ENCODE peak calls at places on chromosomes 16 and 17, in eight cellular contexts. L, Q, M, J, T, C, R and H are unnamed samples.

GRCh38 chr17:55152236-55152635 is 112.5 kb upstream of the HLF start:
- DNase-seq in M (no peak), T (no peak), R (no peak), L (no peak), C (no peak), Q (no peak), J (no peak), H (no peak)

GRCh38 chr17:8563024-8563776 is 67.3 kb downstream of the MYH10 start:
- DNase-seq in J (no peak), C (no peak), T (peak), M (no peak), Q (no peak), L (no peak), R (no peak), H (no peak)

GRCh38 chr16:50315346-50315997 is 49.1 kb downstream of the ADCY7 start:
- DNase-seq in L (no peak), T (no peak), C (peak), M (no peak), J (no peak), Q (no peak), R (no peak), H (no peak)

GRCh38 chr17:50593321-50593720 is 32.8 kb downstream of the CACNA1G start:
- DNase-seq in M (peak), L (no peak), C (no peak), Q (no peak), T (peak), R (no peak), J (no peak), H (no peak)

GRCh38 chr17:40516581-40517285 is 15.3 kb upstream of the TNS4 start:
- DNase-seq in J (peak), Q (peak), T (no peak), M (no peak), L (peak), C (peak), R (no peak), H (no peak)

GRCh38 chr17:31313982-31314787 is at the start of gene EVI2B:
- DNase-seq in M (no peak), L (peak), T (no peak), C (no peak), Q (peak), J (no peak), R (no peak), H (peak)

GRCh38 chr17:19647697-19648474 is 665 bp upstream of the ALDH3A2 start:
- DNase-seq in R (peak), L (peak), Q (peak), T (peak), C (peak), M (peak), J (peak), H (peak)

GRCh38 chr17:57370051-57370581 is 113.8 kb downstream of the MSI2 start:
- DNase-seq in J (peak), Q (no peak), R (no peak), T (peak), M (no peak), C (no peak), L (peak), H (no peak)

GRCh38 chr17:7883781-7884386 is 4.7 kb upstream of the CHD3 start:
- DNase-seq in J (peak), R (no peak), Q (peak), C (no peak), L (peak), T (no peak), M (no peak), H (no peak)

GRCh38 chr17:19357351-19358140 is 5.0 kb downstream of the B9D1 start:
- DNase-seq in J (no peak), M (no peak), L (no peak), T (no peak), R (no peak), Q (no peak), C (peak), H (no peak)

GRCh38 chr16:13076878-13077277 is 175.5 kb downstream of the SHISA9 start:
- DNase-seq in T (no peak), M (no peak), Q (no peak), J (no peak), R (no peak), L (no peak), C (no peak), H (no peak)

GRCh38 chr17:73226556-73227172 is 33.8 kb downstream of the COG1 start:
- DNase-seq in L (no peak), Q (no peak), J (no peak), T (no peak), M (no peak), R (no peak), C (no peak), H (no peak)

GRCh38 chr17:16085066-16085699 is 85.6 kb downstream of the TTC19 start:
- DNase-seq in M (no peak), L (no peak), Q (no peak), C (no peak), T (no peak), R (no peak), J (no peak), H (no peak)

GRCh38 chr16:82470506-82471196 is 156.1 kb upstream of the CDH13 start:
- DNase-seq in M (no peak), L (no peak), J (no peak), C (no peak), T (peak), R (no peak), Q (no peak), H (peak)

GRCh38 chr17:50865060-50865867 is 890 bp downstream of the TOB1 start:
- DNase-seq in Q (peak), L (peak), R (no peak), J (no peak), C (peak), T (peak), M (peak), H (peak)

GRCh38 chr17:2055494-2056220 is 754 bp downstream of the HIC1 start:
- DNase-seq in C (peak), T (no peak), R (no peak), M (no peak), Q (peak), J (no peak), L (no peak), H (no peak)

GRCh38 chr17:48642059-48642842 is 16.1 kb upstream of the HOXB9 start:
- DNase-seq in J (peak), C (peak), T (peak), L (no peak), R (no peak), M (no peak), Q (no peak), H (no peak)

GRCh38 chr16:72985148-72985882 is 62.6 kb downstream of the ZFHX3 start:
- DNase-seq in J (no peak), R (no peak), M (no peak), L (no peak), C (peak), Q (no peak), T (no peak), H (peak)

GRCh38 chr17:46851029-46851741 is at the start of gene WNT9B:
- DNase-seq in R (no peak), J (peak), Q (no peak), M (peak), T (peak), C (no peak), L (no peak), H (no peak)

GRCh38 chr16:83336630-83337029 is 471.1 kb upstream of the HSBP1 start:
- DNase-seq in L (no peak), M (no peak), R (no peak), C (no peak), Q (no peak), T (no peak), J (no peak), H (no peak)

GRCh38 chr16:56671706-56672105 is 2.1 kb downstream of the MT1H start:
- DNase-seq in L (no peak), M (no peak), C (no peak), T (no peak), J (no peak), R (no peak), Q (no peak), H (no peak)

GRCh38 chr16:70638814-70639792 is 7.3 kb upstream of the IL34 start:
- DNase-seq in R (no peak), M (no peak), L (no peak), C (peak), J (no peak), T (no peak), Q (no peak), H (peak)

GRCh38 chr17:74712756-74713155 is at the start of gene CD300LF:
- DNase-seq in C (no peak), R (no peak), L (no peak), J (no peak), Q (no peak), M (no peak), T (no peak), H (no peak)

GRCh38 chr17:76414334-76415295 is 30.2 kb downstream of the SPHK1 start:
- DNase-seq in C (peak), T (peak), R (peak), Q (no peak), M (no peak), J (no peak), L (no peak), H (no peak)

GRCh38 chr16:47503936-47504335 is 42.8 kb downstream of the PHKB start:
- DNase-seq in M (no peak), Q (no peak), J (no peak), L (no peak), C (no peak), T (no peak), R (no peak), H (no peak)

GRCh38 chr17:47615766-47616424 is 33.8 kb upstream of the KPNB1 start:
- DNase-seq in M (no peak), T (peak), Q (peak), R (no peak), C (no peak), L (peak), J (peak), H (peak)

GRCh38 chr17:80761421-80761871 is 216.8 kb downstream of the RPTOR start:
- DNase-seq in L (peak), M (no peak), J (peak), R (no peak), T (no peak), C (peak), Q (peak), H (peak)

GRCh38 chr16:27572711-27573110 is 22.8 kb downstream of the KATNIP start:
- DNase-seq in C (peak), R (no peak), T (no peak), Q (no peak), J (no peak), L (no peak), M (no peak), H (no peak)
- H3K27ac ChIP-seq in C (no peak), R (no peak), T (no peak), Q (no peak), J (no peak), L (no peak), M (no peak), H (peak)

DNA sequence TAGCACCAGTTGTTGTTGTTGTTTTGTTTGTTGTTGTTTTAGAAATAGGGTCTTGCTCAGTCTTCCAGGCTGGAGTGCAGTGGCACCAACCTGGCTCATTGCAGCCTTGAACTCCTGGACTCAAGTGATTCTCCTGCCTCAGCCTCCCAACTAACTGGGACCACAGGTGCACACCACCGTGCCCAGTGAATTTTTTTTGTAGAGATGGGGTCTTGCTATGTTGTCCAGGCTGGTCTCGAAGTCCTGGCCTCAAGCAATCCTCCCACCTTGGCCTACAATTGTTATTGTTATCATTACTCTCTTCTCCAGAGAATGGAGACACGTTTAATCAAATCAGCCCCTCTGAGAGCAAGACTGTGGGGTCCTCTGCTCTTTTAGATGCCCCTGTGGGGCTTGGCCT is 42.7 kb upstream of the EMP2 start:
- DNase-seq in T (no peak), L (no peak), C (no peak), M (no peak), J (no peak), Q (no peak), R (no peak), H (no peak)
- H3K4me3 ChIP-seq in T (no peak), L (no peak), C (no peak), M (no peak), J (no peak), Q (no peak), R (no peak), H (no peak)

DNA sequence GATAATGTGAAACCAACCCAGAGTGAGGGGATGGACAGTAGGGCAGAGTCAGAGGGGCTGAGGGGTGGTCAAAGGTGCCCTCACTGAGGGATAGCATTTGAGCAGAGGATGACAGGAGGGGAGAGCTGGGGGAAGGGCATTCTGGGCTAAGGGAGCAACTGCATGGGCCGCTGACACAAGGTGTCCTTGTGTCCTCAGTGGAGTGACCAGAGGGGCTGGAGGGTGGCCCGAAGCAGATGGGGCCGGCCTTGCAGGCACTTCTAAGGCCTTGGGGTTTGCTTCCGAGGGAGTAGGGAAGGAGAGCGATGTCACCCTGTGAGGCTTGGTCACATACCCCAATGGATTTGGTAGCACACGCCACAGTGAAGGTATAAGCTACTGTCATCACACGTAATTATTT is 10.0 kb downstream of the NUBP1 start:
- DNase-seq in Q (no peak), M (no peak), L (no peak), J (no peak), C (no peak), R (no peak), T (no peak), H (no peak)
- H3K27ac ChIP-seq in Q (no peak), M (no peak), L (no peak), J (no peak), C (no peak), R (no peak), T (no peak), H (no peak)

DNA sequence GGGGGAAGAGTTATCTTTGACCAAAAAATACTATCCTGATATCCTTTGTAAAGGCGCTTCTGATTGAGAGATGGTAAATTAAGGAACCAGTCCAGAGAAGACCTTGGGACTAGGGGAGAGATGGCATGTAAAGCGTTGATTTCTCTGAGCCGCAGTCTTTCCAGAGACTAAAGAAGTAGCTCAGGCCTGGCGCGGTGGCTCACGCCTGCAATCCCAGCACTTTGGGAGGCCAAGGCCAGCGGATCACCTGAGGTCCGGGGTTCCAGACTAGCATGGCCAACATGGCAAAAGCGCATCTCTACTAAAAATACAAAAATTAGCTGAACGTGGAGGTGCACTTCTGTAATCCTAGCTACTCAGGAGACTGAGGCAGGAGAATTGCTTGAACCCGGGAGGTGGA is 625 bp upstream of the CENPT start:
- DNase-seq in M (no peak), R (no peak), Q (no peak), L (no peak), T (no peak), J (no peak), C (no peak), H (no peak)
- H3K4me3 ChIP-seq in M (no peak), R (peak), Q (no peak), L (peak), T (peak), J (peak), C (peak), H (peak)

DNA sequence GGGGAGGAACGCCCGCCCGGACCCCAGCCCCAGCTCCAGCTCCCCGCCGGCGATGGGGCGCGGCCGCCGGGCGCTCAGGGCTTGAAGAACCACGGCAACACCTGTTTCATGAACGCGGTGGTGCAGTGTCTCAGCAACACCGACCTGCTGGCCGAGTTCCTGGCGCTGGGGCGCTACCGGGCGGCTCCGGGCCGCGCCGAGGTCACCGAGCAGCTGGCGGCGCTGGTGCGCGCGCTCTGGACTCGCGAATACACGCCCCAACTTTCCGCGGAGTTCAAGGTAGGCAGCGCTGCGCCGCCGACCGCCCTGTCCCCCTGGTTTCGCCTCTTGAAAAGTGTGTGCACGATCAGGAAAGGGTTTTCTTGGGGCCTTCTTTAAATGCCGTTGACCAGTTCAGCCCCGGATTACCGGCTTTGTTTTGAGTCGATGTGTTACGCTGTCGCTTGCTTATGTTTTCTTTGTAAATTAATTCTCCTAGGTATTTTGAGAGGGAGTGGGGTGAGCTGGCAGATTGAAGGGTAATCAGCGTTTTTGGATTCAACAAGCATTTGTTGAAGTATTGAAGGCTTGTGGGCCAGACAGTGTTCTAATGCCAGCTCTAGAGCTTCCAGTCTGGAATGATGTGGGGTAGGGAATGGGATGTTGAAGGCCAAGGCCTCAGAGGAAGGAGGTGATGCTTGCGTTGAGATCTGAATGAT is 690 bp downstream of the USP43 start:
- DNase-seq in C (no peak), L (peak), T (peak), R (no peak), Q (peak), J (peak), M (peak), H (peak)
- H3K27ac ChIP-seq in C (no peak), L (peak), T (no peak), R (no peak), Q (no peak), J (peak), M (peak), H (peak)

DNA sequence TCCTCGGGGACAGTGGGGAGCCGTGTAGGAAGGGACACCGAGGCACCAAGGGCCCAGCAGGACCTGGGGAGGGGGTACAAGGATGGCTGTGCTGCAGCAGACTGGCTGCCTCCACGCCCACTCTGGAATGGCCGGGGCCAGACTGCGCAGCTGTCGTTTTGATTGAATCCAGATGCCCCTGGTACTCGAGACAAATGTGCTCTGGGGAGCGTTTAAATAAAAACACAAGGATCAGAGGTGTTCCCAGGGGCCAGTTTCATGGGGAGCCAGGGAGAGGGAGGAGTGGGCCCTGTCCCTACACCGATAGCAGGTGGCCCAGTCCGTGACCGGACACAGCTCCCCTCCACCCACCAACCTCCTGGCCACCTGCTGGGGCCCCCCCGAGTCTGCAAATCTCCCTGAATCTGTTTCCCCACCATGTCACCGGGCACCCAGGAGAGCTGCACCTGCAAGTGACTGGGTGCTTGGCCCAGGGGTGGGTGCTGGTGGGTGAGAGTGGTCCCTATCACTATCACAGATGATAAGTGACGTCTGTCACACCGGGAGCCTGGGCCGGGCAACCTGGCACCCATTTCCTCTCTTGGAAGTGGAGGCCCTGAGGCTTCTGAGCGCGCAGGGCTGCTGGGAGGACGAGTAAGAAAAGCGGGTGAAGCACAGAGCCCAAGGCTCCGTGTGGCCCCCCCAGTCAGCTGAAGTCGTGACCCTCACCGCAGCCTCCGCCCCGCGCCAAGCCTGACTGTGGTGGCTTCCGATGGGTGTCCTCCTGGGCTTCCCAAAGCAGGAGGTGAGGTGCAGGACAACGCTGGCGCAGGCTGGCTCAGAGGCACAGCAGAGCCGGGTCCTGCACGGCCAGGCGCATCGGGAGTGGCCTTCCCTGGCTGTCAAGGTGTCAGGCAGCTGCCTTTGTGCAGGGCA is 21.2 kb upstream of the ACSF3 start:
- DNase-seq in Q (no peak), C (peak), J (no peak), L (no peak), M (no peak), R (no peak), T (no peak), H (no peak)
- H3K4me3 ChIP-seq in Q (no peak), C (no peak), J (no peak), L (no peak), M (no peak), R (no peak), T (no peak), H (no peak)

DNA sequence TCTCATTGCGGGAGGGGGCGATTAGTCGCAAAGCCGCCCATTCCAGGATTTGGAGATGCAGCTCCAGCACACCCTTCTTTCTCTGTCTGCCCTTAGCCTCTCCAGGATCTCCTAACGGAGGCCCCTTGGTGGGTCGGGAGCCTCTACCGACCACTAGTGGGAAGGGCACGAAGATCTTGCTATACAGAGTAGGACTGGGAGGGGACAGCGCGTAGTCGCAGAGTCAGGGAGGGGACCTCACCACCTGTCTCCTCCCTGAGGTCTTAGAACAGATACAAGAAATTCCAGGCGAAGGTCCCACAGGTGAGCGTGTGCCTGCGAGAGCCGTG is 569 bp upstream of the SMTNL2 start:
- DNase-seq in J (peak), M (no peak), Q (no peak), T (peak), R (no peak), L (no peak), C (no peak), H (peak)
- H3K27ac ChIP-seq in J (peak), M (peak), Q (no peak), T (no peak), R (no peak), L (no peak), C (peak), H (no peak)